ENCODE peak calls at places on chromosomes 16 and 17, in six cellular contexts. Q, H, B, K, U and Z are unnamed samples.

GRCh38 chr16:2371421-2371820 is 30.9 kb upstream of the ABCA3 start:
- DNase-seq in B (no peak), U (no peak), K (no peak), H (no peak), Q (no peak), Z (no peak)

GRCh38 chr17:82963104-82963950 is 116.1 kb upstream of the METRNL start:
- DNase-seq in Q (peak; percentile 86), U (peak; percentile 77), B (peak; percentile 90), H (peak; percentile 62), K (peak; percentile 89), Z (no peak)

GRCh38 chr16:69889295-69889964 is 61.7 kb upstream of the CLEC18A start:
- DNase-seq in H (no peak), K (no peak), Q (no peak), U (no peak), B (no peak), Z (no peak)

GRCh38 chr17:56319531-56319930 is 166.3 kb downstream of the ANKFN1 start:
- DNase-seq in U (no peak), H (peak; percentile 65), K (no peak), Q (no peak), B (no peak), Z (no peak)

GRCh38 chr16:23434380-23434779 is 18.6 kb downstream of the COG7 start:
- DNase-seq in B (no peak), U (no peak), K (no peak), Q (no peak), H (peak; percentile 51), Z (no peak)

GRCh38 chr17:8066841-8067775 is 20.4 kb downstream of the ALOX12B start:
- DNase-seq in B (no peak), H (no peak), K (no peak), Q (no peak), U (no peak), Z (no peak)

GRCh38 chr16:23710008-23710407 is 3.0 kb downstream of the ERN2 start:
- DNase-seq in B (no peak), H (no peak), U (no peak), Q (no peak), K (no peak), Z (no peak)

GRCh38 chr16:1072526-1073261 is at the start of gene SSTR5:
- DNase-seq in H (no peak), Q (no peak), B (no peak), U (no peak), K (no peak), Z (no peak)

GRCh38 chr17:48869821-48870318 is 22.7 kb upstream of the ATP5MC1 start:
- DNase-seq in H (no peak), B (no peak), U (no peak), K (no peak), Q (no peak), Z (no peak)

GRCh38 chr16:12247811-12248210 is 271.3 kb downstream of the SNX29 start:
- DNase-seq in B (no peak), Q (no peak), K (no peak), U (no peak), H (no peak), Z (no peak)

GRCh38 chr16:46757339-46758050 is 9.4 kb upstream of the MYLK3 start:
- DNase-seq in U (no peak), B (peak; percentile 93), K (no peak), H (no peak), Q (peak; percentile 84), Z (no peak)

GRCh38 chr16:56869513-56870270 is 4.7 kb downstream of the SLC12A3 start:
- DNase-seq in Q (no peak), B (no peak), U (no peak), H (no peak), K (no peak), Z (no peak)

GRCh38 chr17:28807925-28808641 is 34.5 kb downstream of the FAM222B start:
- DNase-seq in Q (no peak), U (no peak), K (no peak), B (no peak), H (peak; percentile 89), Z (no peak)

GRCh38 chr17:77444653-77445029 is 303.9 kb downstream of the SEC14L1 start:
- DNase-seq in H (peak; percentile 54), K (no peak), Q (peak; percentile 72), B (peak; percentile 82), U (no peak), Z (no peak)
- H3K27ac ChIP-seq in H (peak overlapping the region; percentile 92), K (peak overlapping the region; percentile 45), Q (peak overlapping the region; percentile 88), B (peak overlapping the region; percentile 81), U (peak overlapping the region; percentile 83), Z (peak overlapping the region; percentile 78)

GRCh38 chr17:33288954-33289353 is 4.1 kb downstream of the ASIC2 start:
- DNase-seq in B (no peak), K (no peak), Q (no peak), U (no peak), H (no peak), Z (no peak)

GRCh38 chr17:33292981-33293867 is at the start of gene ASIC2:
- DNase-seq in K (no peak), U (peak; percentile 73), B (no peak), H (peak; percentile 63), Q (no peak), Z (no peak)

GRCh38 chr17:33290156-33290697 is 2.9 kb downstream of the ASIC2 start:
- DNase-seq in Q (no peak), H (no peak), K (no peak), B (no peak), U (no peak), Z (no peak)

GRCh38 chr17:33292184-33292980 is 713 bp downstream of the ASIC2 start:
- DNase-seq in Q (no peak), B (no peak), H (peak; percentile 56), K (no peak), U (peak; percentile 69), Z (no peak)

DNA sequence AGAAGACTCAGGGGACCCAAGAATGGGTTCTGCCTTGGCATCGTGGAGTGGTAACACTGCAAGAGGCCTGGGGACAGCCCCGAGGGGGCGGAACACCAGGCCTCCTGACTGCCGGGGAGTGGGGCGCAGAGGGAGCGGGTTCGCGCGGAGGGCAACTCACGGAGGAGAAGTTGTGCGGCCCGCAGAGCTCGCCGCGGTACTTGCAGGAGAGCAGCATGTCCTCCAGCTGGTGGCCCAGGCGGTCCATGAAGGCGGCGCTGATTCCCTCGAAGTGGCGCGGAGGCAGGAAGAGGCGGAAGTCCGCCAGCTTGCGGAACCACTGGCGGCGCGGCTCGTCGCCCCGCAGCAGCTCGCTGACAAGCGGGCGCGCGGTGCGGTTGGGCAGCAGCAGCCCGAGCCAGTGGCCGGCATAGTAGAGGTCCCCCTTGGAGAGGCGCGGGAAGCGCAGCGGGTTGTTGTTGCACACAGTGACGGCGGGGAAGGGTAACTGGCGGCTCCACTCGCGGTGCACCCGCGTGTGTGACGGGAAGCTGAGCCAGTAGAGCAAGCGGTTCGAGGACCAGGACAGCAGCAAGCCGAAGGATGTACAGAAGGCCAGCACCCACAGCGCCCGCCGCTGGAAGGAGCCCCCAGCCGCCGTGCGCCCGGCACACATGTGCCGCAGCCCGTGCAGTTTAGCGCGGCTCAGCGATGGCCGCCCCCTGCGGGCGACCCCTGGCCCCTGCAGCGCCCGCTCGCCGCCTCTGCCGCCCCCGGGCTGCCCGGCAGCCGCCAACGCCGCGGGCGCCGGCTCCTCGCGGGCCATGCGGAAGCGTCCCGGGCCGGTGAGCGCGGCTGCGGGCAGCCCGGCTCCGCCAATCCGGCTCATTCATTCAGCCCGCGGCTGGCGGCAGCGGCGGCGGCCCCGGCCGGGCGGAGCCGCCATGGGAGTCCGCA is 1.6 kb downstream of the ASIC2 start:
- DNase-seq in Q (no peak), B (no peak), U (peak; percentile 69), K (no peak), H (peak; percentile 75), Z (no peak)
- H3K27me3 ChIP-seq in Q (peaks cover 98% of the 10 kb centered on the region), B (peaks cover 25% of the 10 kb centered on the region), U (no peaks in the 10 kb centered on the region), K (peaks cover 10% of the 10 kb centered on the region), H (peaks cover 13% of the 10 kb centered on the region), Z (peaks cover 9% of the 10 kb centered on the region)

GRCh38 chr17:2051388-2052237 is 3.3 kb upstream of the HIC1 start:
- DNase-seq in K (no peak), U (no peak), B (no peak), H (no peak), Q (no peak), Z (no peak)
- H3K27ac ChIP-seq in K (no peak overlapping the region), U (no peak overlapping the region), B (peak overlapping the region; percentile 1), H (no peak overlapping the region), Q (peak overlapping the region; percentile 27), Z (peak overlapping the region; percentile 79)

GRCh38 chr17:39609416-39610025 is 1.8 kb upstream of the NEUROD2 start:
- DNase-seq in Q (no peak), U (no peak), H (no peak), B (no peak), K (no peak), Z (no peak)
- H3K27me3 ChIP-seq in Q (peaks cover 99% of the 10 kb centered on the region), U (peaks cover 9% of the 10 kb centered on the region), H (peaks cover 40% of the 10 kb centered on the region), B (peaks cover 42% of the 10 kb centered on the region), K (peaks cover 39% of the 10 kb centered on the region), Z (peaks cover 100% of the 10 kb centered on the region)

DNA sequence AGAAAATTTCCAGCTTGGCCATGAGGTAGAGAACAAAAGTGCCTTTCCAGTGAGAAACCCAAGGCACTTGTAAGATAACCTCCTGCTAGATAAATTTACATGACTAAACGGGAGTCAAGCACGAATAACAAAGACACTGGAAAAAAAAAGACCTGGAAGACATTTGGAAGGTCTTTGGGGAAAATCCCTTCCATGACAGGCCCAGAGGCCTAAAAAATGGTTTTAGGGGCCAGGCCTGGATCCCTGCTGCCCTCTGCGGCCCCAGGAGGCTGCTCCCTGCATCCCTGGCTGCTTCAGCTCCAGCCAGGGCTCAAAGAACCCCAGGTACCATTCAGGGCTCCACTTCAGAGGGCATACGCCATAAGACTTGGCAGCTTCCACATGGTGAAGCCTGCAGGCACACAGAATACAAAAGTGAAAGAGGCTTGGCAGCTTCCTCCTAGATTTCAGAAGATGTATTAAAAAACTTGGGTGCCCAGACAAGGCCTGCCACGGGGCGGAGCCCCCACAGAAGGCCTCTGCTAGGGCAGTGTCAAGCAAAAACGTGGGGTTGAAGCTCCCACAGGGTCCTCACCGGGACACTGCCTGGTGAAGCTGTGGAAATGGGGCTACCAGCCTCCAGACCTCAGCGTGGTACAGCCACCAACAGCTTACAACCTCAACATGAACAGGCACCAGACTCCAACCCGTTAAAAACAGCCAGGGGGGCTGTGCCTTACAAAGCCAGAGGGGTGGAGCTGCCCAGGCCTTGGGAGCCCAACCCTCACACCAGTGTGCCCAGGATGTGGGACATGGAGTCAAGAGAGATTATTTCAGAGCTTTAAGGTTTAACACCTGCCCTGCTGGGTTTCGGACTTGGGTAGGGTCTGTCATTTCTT is 77.1 kb downstream of the SDK2 start:
- DNase-seq in H (no peak), K (no peak), Q (no peak), B (no peak), U (no peak), Z (no peak)
- H3K27ac ChIP-seq in H (no peak overlapping the region), K (no peak overlapping the region), Q (no peak overlapping the region), B (no peak overlapping the region), U (peak overlapping the region; percentile 38), Z (no peak overlapping the region)